ENCODE peak calls at places on chromosome 5, in seven cellular contexts. Q is SK-N-SH, U is H1, J is GM12891, D is HepG2, P is GM12878, I is K562. K is an unnamed sample.

GRCh38 chr5:19886123-19886921 is 101.7 kb downstream of the CDH18 start:
- DNase-seq in Q (no peak), U (no peak), J (no peak), D (no peak), P (no peak), I (no peak), K (no peak)

GRCh38 chr5:180204420-180204819 is 4.6 kb downstream of the RASGEF1C start:
- DNase-seq in Q (no peak), U (no peak), J (no peak), D (no peak), P (no peak), I (no peak), K (no peak)

GRCh38 chr5:91020065-91020800 is 362.9 kb downstream of the ARRDC3 start:
- DNase-seq in Q (no peak), U (no peak), J (no peak), D (no peak), P (no peak), I (no peak), K (no peak)

GRCh38 chr5:169281625-169282024 is 19.3 kb downstream of the SLIT3 start:
- DNase-seq in Q (peak), U (no peak), J (no peak), D (no peak), P (no peak), I (no peak), K (no peak)

GRCh38 chr5:10662661-10663245 is 98.3 kb downstream of the DAP start:
- DNase-seq in Q (no peak), U (no peak), J (no peak), D (no peak), P (no peak), I (no peak), K (no peak)

GRCh38 chr5:123538670-123539459 is 26.9 kb downstream of the CSNK1G3 start:
- DNase-seq in Q (no peak), U (no peak), J (no peak), D (no peak), P (no peak), I (no peak), K (no peak)

GRCh38 chr5:177473461-177473991 is at the start of gene DBN1:
- DNase-seq in Q (peak), U (peak), J (peak), D (no peak), P (no peak), I (peak), K (peak)

GRCh38 chr5:80541392-80541791 is 28.7 kb downstream of the ANKRD34B start:
- DNase-seq in Q (no peak), U (no peak), J (no peak), D (no peak), P (no peak), I (no peak), K (no peak)

GRCh38 chr5:135398160-135398854 is 724 bp downstream of the MACROH2A1 start:
- DNase-seq in Q (peak), U (peak), J (peak), D (peak), P (no peak), I (peak), K (peak)

GRCh38 chr5:125578551-125578950 is 832.1 kb upstream of the ZNF608 start:
- DNase-seq in Q (no peak), U (no peak), J (no peak), D (no peak), P (no peak), I (no peak), K (no peak)

GRCh38 chr5:34609951-34610431 is 46.1 kb upstream of the RAI14 start:
- DNase-seq in Q (no peak), U (no peak), J (no peak), D (no peak), P (no peak), I (no peak), K (no peak)

GRCh38 chr5:120568716-120569115 is 104.6 kb downstream of the PRR16 start:
- DNase-seq in Q (no peak), U (no peak), J (no peak), D (no peak), P (no peak), I (no peak), K (no peak)

GRCh38 chr5:60744682-60745081 is 44.7 kb upstream of the DEPDC1B start:
- DNase-seq in Q (no peak), U (no peak), J (no peak), D (no peak), P (no peak), I (no peak), K (no peak)

GRCh38 chr5:74848553-74849025 is 17.6 kb downstream of the FAM169A start:
- DNase-seq in Q (no peak), U (no peak), J (no peak), D (peak), P (no peak), I (no peak), K (no peak)

GRCh38 chr5:142568271-142568995 is 117.5 kb downstream of the FGF1 start:
- DNase-seq in Q (no peak), U (no peak), J (no peak), D (no peak), P (no peak), I (no peak), K (no peak)

GRCh38 chr5:78647838-78648358 is 674 bp downstream of the LHFPL2 start:
- DNase-seq in Q (no peak), U (no peak), J (peak), D (no peak), P (no peak), I (no peak), K (peak)

GRCh38 chr5:133316346-133317343 is 264.8 kb downstream of the HSPA4 start:
- DNase-seq in Q (no peak), U (peak), J (no peak), D (peak), P (no peak), I (peak), K (no peak)

GRCh38 chr5:139872052-139872766 is 76.6 kb downstream of the PSD2 start:
- DNase-seq in Q (no peak), U (no peak), J (no peak), D (no peak), P (no peak), I (peak), K (no peak)

GRCh38 chr5:84253946-84254345 is 130.7 kb downstream of the EDIL3 start:
- DNase-seq in Q (no peak), U (no peak), J (no peak), D (no peak), P (no peak), I (no peak), K (no peak)

GRCh38 chr5:68749648-68750047 is 344.2 kb upstream of the SLC30A5 start:
- DNase-seq in Q (no peak), U (no peak), J (no peak), D (no peak), P (no peak), I (no peak), K (no peak)

GRCh38 chr5:74851684-74852353 is 14.4 kb downstream of the FAM169A start:
- DNase-seq in Q (no peak), U (no peak), J (no peak), D (no peak), P (peak), I (no peak), K (no peak)

GRCh38 chr5:103785569-103785968 is 223.0 kb upstream of the NUDT12 start:
- DNase-seq in Q (no peak), U (no peak), J (no peak), D (no peak), P (no peak), I (no peak), K (no peak)

GRCh38 chr5:27171696-27172362 is 133.4 kb upstream of the CDH9 start:
- DNase-seq in Q (no peak), U (no peak), J (no peak), D (no peak), P (no peak), I (no peak), K (no peak)

GRCh38 chr5:621341-621761 is 9.2 kb downstream of the CEP72 start:
- DNase-seq in Q (no peak), U (no peak), J (no peak), D (no peak), P (no peak), I (peak), K (no peak)

GRCh38 chr5:122424211-122424610 is 112.2 kb downstream of the SNCAIP start:
- DNase-seq in Q (no peak), U (no peak), J (no peak), D (no peak), P (no peak), I (no peak), K (no peak)

GRCh38 chr5:103617913-103618312 is 55.3 kb upstream of the NUDT12 start:
- DNase-seq in Q (no peak), U (no peak), J (no peak), D (no peak), P (no peak), I (no peak), K (no peak)

GRCh38 chr5:56829137-56829536 is 13.8 kb downstream of the MAP3K1 start:
- DNase-seq in Q (no peak), U (no peak), J (no peak), D (no peak), P (no peak), I (no peak), K (no peak)

GRCh38 chr5:135069895-135070657 is 36.0 kb upstream of the PITX1 start:
- DNase-seq in Q (no peak), U (no peak), J (no peak), D (no peak), P (no peak), I (no peak), K (no peak)

GRCh38 chr5:103408408-103408807 is 149.8 kb downstream of the MACIR start:
- DNase-seq in Q (no peak), U (no peak), J (no peak), D (no peak), P (no peak), I (no peak), K (no peak)

GRCh38 chr5:93246093-93246855 is 334.7 kb downstream of the NR2F1-AS1 start:
- DNase-seq in Q (no peak), U (no peak), J (no peak), D (peak), P (no peak), I (no peak), K (no peak)

GRCh38 chr5:134437340-134438267 is 25.9 kb upstream of the CDKN2AIPNL start:
- DNase-seq in Q (no peak), U (no peak), J (no peak), D (no peak), P (no peak), I (peak), K (no peak)

GRCh38 chr5:172744106-172745104 is 26.6 kb downstream of the DUSP1 start:
- DNase-seq in Q (no peak), U (no peak), J (no peak), D (no peak), P (no peak), I (no peak), K (no peak)

GRCh38 chr5:54807421-54807820 is 178.0 kb downstream of the ESM1 start:
- DNase-seq in Q (no peak), U (no peak), J (no peak), D (no peak), P (no peak), I (no peak), K (no peak)

GRCh38 chr5:92605591-92605990 is 975.4 kb downstream of the NR2F1-AS1 start:
- DNase-seq in Q (peak), U (no peak), J (no peak), D (no peak), P (no peak), I (no peak), K (no peak)

GRCh38 chr5:41728281-41728680 is 141.9 kb downstream of the OXCT1 start:
- DNase-seq in Q (no peak), U (no peak), J (no peak), D (no peak), P (no peak), I (no peak), K (no peak)

GRCh38 chr5:172999974-173000373 is 16.4 kb downstream of the ATP6V0E1 start:
- DNase-seq in Q (no peak), U (no peak), J (no peak), D (no peak), P (no peak), I (no peak), K (no peak)

GRCh38 chr5:35924122-35924949 is 14.1 kb downstream of the CAPSL start:
- DNase-seq in Q (no peak), U (no peak), J (no peak), D (no peak), P (no peak), I (no peak), K (no peak)

GRCh38 chr5:171418982-171419662 is at the start of gene FGF18:
- DNase-seq in Q (peak), U (peak), J (peak), D (peak), P (no peak), I (peak), K (peak)

GRCh38 chr5:75461679-75462078 is 49.8 kb downstream of the CERT1 start:
- DNase-seq in Q (no peak), U (no peak), J (no peak), D (no peak), P (no peak), I (no peak), K (no peak)

DNA sequence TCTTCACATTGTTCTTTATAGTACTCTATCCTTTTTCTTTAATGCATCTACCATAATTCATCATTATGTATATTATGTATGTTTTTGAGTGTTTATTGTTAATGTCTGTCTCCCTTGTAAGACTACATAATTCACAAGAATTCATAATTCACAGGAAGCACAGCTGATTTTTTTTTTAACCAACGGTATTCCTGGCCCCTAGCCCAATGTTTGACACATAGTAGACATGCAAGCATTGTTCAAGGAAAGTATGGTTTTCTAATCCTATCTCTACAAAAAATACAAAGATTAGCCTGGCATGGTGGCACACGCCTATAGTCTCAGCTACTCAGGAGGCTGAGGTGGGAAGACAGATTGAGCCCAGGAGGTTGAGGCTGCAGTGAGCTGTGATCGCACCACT is 160.6 kb downstream of the PPP2R2B start:
- DNase-seq in Q (no peak), U (no peak), J (no peak), D (no peak), P (no peak), I (no peak), K (no peak)
- TF ChIP-seq TAF1 in Q (no peak), U (no peak), J (no peak), D (no peak), P (no peak), I (no peak), K (no peak)

GRCh38 chr5:110088676-110089436 is 399.1 kb downstream of the MAN2A1 start:
- DNase-seq in Q (no peak), U (no peak), J (no peak), D (no peak), P (no peak), I (no peak), K (no peak)

GRCh38 chr5:110085826-110086225 is 396.1 kb downstream of the MAN2A1 start:
- DNase-seq in Q (no peak), U (no peak), J (no peak), D (no peak), P (no peak), I (no peak), K (no peak)

GRCh38 chr5:110087829-110088228 is 398.1 kb downstream of the MAN2A1 start:
- DNase-seq in Q (no peak), U (no peak), J (no peak), D (peak), P (no peak), I (no peak), K (no peak)

GRCh38 chr5:110082194-110082593 is 392.5 kb downstream of the MAN2A1 start:
- DNase-seq in Q (no peak), U (no peak), J (no peak), D (no peak), P (no peak), I (no peak), K (no peak)

GRCh38 chr5:110086658-110087388 is 397.1 kb downstream of the MAN2A1 start:
- DNase-seq in Q (no peak), U (no peak), J (no peak), D (no peak), P (no peak), I (no peak), K (no peak)
- TF ChIP-seq POLR2AphosphoS5 in Q (no peak), U (no peak), J (no peak), D (no peak), P (no peak), I (no peak), K (no peak)

GRCh38 chr5:81729276-81729675 is 21.6 kb downstream of the SSBP2 start:
- DNase-seq in Q (no peak), U (no peak), J (no peak), D (no peak), P (no peak), I (no peak), K (no peak)

GRCh38 chr5:81718300-81718699 is 32.6 kb downstream of the SSBP2 start:
- DNase-seq in Q (no peak), U (no peak), J (no peak), D (no peak), P (no peak), I (peak), K (no peak)

GRCh38 chr5:81721049-81721448 is 29.8 kb downstream of the SSBP2 start:
- DNase-seq in Q (no peak), U (no peak), J (no peak), D (no peak), P (no peak), I (no peak), K (no peak)

GRCh38 chr5:81719743-81720142 is 31.2 kb downstream of the SSBP2 start:
- DNase-seq in Q (no peak), U (no peak), J (no peak), D (no peak), P (no peak), I (no peak), K (no peak)

DNA sequence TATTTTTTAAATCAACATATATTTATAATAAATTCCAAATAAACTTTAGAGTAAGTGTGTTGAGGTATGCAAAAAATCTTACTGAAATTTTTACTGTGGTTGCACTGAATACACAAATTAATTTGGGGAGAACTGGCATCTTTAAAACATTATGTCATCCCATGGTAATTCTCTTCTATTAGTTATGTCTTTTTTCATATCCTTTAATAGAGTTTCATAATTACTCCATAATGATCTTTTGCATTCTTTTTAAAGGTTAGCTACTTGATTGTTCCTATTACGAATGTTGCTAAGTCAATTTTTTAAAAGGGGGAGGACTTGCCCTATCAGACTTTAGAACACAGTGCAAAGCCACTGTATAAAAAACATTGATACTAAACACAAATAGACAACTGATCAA is 26.8 kb downstream of the SSBP2 start:
- DNase-seq in Q (no peak), U (no peak), J (no peak), D (no peak), P (no peak), I (no peak), K (no peak)
- TF ChIP-seq TAF1 in Q (no peak), U (no peak), J (no peak), D (no peak), P (no peak), I (no peak), K (no peak)

GRCh38 chr5:119322312-119322947 is 33.4 kb upstream of the TNFAIP8 start:
- DNase-seq in Q (no peak), U (no peak), J (no peak), D (no peak), P (no peak), I (peak), K (no peak)

GRCh38 chr5:119324842-119325241 is 31.0 kb upstream of the TNFAIP8 start:
- DNase-seq in Q (no peak), U (no peak), J (no peak), D (no peak), P (no peak), I (no peak), K (no peak)

GRCh38 chr5:119322948-119323629 is 32.7 kb upstream of the TNFAIP8 start:
- DNase-seq in Q (no peak), U (no peak), J (no peak), D (no peak), P (no peak), I (no peak), K (no peak)

GRCh38 chr5:119321569-119322311 is 34.1 kb upstream of the TNFAIP8 start:
- DNase-seq in Q (no peak), U (no peak), J (no peak), D (no peak), P (no peak), I (peak), K (no peak)

GRCh38 chr5:119323630-119324000 is 32.2 kb upstream of the TNFAIP8 start:
- DNase-seq in Q (no peak), U (no peak), J (no peak), D (no peak), P (no peak), I (no peak), K (no peak)
- TF ChIP-seq POLR2AphosphoS5 in Q (no peak), U (no peak), J (no peak), D (no peak), P (no peak), I (no peak), K (no peak)

GRCh38 chr5:15790446-15791005 is 290.5 kb downstream of the FBXL7 start:
- DNase-seq in Q (no peak), U (no peak), J (no peak), D (no peak), P (no peak), I (no peak), K (no peak)
- TF ChIP-seq TAF1 in Q (no peak), U (no peak), J (no peak), D (no peak), P (no peak), I (no peak), K (no peak)

GRCh38 chr5:157745041-157745456 is 1.5 kb downstream of the LSM11 start:
- DNase-seq in Q (peak), U (no peak), J (no peak), D (no peak), P (no peak), I (peak), K (no peak)
- TF ChIP-seq POLR2AphosphoS5 in Q (no peak), U (no peak), J (no peak), D (no peak), P (no peak), I (no peak), K (no peak)

GRCh38 chr5:181234116-181234454 is 9.6 kb downstream of the RACK1 start:
- DNase-seq in Q (peak), U (no peak), J (no peak), D (no peak), P (no peak), I (no peak), K (no peak)

GRCh38 chr5:181231444-181231843 is 8.4 kb downstream of the TRIM41 start:
- DNase-seq in Q (no peak), U (no peak), J (no peak), D (no peak), P (no peak), I (no peak), K (no peak)

GRCh38 chr5:181233436-181234115 is 10.1 kb downstream of the RACK1 start:
- DNase-seq in Q (peak), U (no peak), J (no peak), D (no peak), P (no peak), I (no peak), K (no peak)

GRCh38 chr5:181234455-181235306 is 9.0 kb downstream of the RACK1 start:
- DNase-seq in Q (peak), U (no peak), J (no peak), D (no peak), P (no peak), I (no peak), K (no peak)

DNA sequence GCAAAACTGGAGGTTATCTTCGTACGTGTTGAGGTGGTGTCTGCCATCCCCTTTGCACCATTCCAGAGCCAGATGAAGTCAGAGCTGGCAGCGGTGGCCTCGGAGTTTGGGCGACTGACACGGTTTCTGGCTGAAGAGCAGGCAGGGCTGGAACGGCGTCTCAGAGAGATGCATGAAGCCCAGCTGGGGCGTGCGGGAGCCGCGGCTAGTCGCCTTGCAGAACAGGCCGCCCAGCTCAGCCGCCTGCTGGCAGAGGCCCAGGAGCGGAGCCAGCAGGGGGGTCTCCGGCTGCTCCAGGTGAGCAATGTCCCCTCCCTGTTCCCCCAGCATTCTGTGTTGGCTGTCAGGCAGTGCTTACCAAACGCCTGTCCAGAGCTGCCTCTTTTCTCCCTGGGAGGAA is 9.5 kb downstream of the TRIM41 start:
- DNase-seq in Q (peak), U (no peak), J (no peak), D (no peak), P (no peak), I (no peak), K (no peak)
- TF ChIP-seq TAF1 in Q (no peak), U (no peak), J (no peak), D (no peak), P (no peak), I (no peak), K (no peak)

GRCh38 chr5:152332696-152333095 is 72.4 kb downstream of the NMUR2 start:
- DNase-seq in Q (no peak), U (no peak), J (no peak), D (no peak), P (no peak), I (no peak), K (no peak)
- TF ChIP-seq POLR2AphosphoS5 in Q (no peak), U (no peak), J (no peak), D (no peak), P (no peak), I (no peak), K (no peak)